ENCODE peak calls at places on chromosomes 11 and 22, in six cellular contexts. U, L, C, P, D and Z are unnamed samples.

GRCh38 chr22:47065756-47066615 is 303.5 kb downstream of the TBC1D22A start:
- DNase-seq in U (no peak), L (no peak), C (no peak), P (no peak), D (no peak), Z (no peak)

GRCh38 chr11:47348131-47348802 is 4.2 kb downstream of the MYBPC3 start:
- DNase-seq in U (no peak), L (no peak), C (no peak), P (no peak), D (no peak), Z (no peak)

GRCh38 chr11:13297308-13297916 is 19.8 kb downstream of the BMAL1 start:
- DNase-seq in U (no peak), L (no peak), C (no peak), P (no peak), D (no peak), Z (no peak)

GRCh38 chr22:38074181-38075104 is 9.5 kb downstream of the SLC16A8 start:
- DNase-seq in U (no peak), L (peak; percentile 50), C (no peak), P (no peak), D (no peak), Z (no peak)

GRCh38 chr11:43923327-43924111 is 18.9 kb upstream of the C11orf96 start:
- DNase-seq in U (no peak), L (no peak), C (peak; percentile 22), P (peak; percentile 71), D (no peak), Z (no peak)

GRCh38 chr11:72144807-72145565 is 9.5 kb downstream of the FOLR3 start:
- DNase-seq in U (peak; percentile 35), L (no peak), C (peak; percentile 48), P (no peak), D (no peak), Z (no peak)

GRCh38 chr11:111976614-111977140 is 39.5 kb downstream of the DIXDC1 start:
- DNase-seq in U (peak; percentile 47), L (no peak), C (no peak), P (peak; percentile 44), D (no peak), Z (no peak)

GRCh38 chr22:24051028-24051427 is 39.9 kb downstream of the CABIN1 start:
- DNase-seq in U (no peak), L (no peak), C (no peak), P (no peak), D (no peak), Z (no peak)

GRCh38 chr11:63769719-63770443 is 1.3 kb upstream of the ZFTA start:
- DNase-seq in U (no peak), L (no peak), C (no peak), P (peak; percentile 35), D (peak; percentile 88), Z (no peak)

GRCh38 chr11:69640995-69641581 is at the start of gene CCND1:
- DNase-seq in U (peak; percentile 54), L (peak; percentile 88), C (peak; percentile 95), P (no peak), D (no peak), Z (peak; percentile 91)

GRCh38 chr22:43826142-43827093 is 14.3 kb upstream of the EFCAB6 start:
- DNase-seq in U (no peak), L (peak; percentile 61), C (peak; percentile 46), P (peak; percentile 55), D (no peak), Z (peak; percentile 26)

GRCh38 chr22:49329636-49330035 is 498.0 kb downstream of the BRD1 start:
- DNase-seq in U (peak; percentile 8), L (no peak), C (no peak), P (no peak), D (no peak), Z (no peak)

GRCh38 chr11:11624926-11625325 is 3.1 kb upstream of the GALNT18 start:
- DNase-seq in U (no peak), L (no peak), C (no peak), P (no peak), D (no peak), Z (no peak)

GRCh38 chr11:87604350-87604749 is 566.6 kb downstream of the TMEM135 start:
- DNase-seq in U (no peak), L (no peak), C (no peak), P (no peak), D (no peak), Z (no peak)

GRCh38 chr11:62446091-62446490 is 27.3 kb downstream of the SCGB1A1 start:
- DNase-seq in U (no peak), L (no peak), C (no peak), P (peak; percentile 44), D (no peak), Z (no peak)

GRCh38 chr11:132312616-132313210 is 942.3 kb downstream of the NTM start:
- DNase-seq in U (no peak), L (no peak), C (peak; percentile 7), P (no peak), D (no peak), Z (peak; percentile 45)

GRCh38 chr22:26377170-26377825 is 51.8 kb upstream of the ASPHD2 start:
- DNase-seq in U (no peak), L (no peak), C (no peak), P (no peak), D (no peak), Z (peak; percentile 52)

GRCh38 chr22:35782504-35782903 is 64.8 kb downstream of the APOL5 start:
- DNase-seq in U (no peak), L (no peak), C (no peak), P (no peak), D (no peak), Z (no peak)

GRCh38 chr11:17439316-17439782 is 37.3 kb downstream of the ABCC8 start:
- DNase-seq in U (no peak), L (no peak), C (peak; percentile 68), P (no peak), D (no peak), Z (no peak)

GRCh38 chr22:49616356-49617231 is 211.1 kb downstream of the BRD1 start:
- DNase-seq in U (no peak), L (peak; percentile 40), C (no peak), P (no peak), D (no peak), Z (no peak)

GRCh38 chr11:16924826-16925494 is 89.3 kb downstream of the PLEKHA7 start:
- DNase-seq in U (peak; percentile 59), L (peak; percentile 73), C (peak; percentile 74), P (peak; percentile 84), D (no peak), Z (no peak)

GRCh38 chr22:24156146-24156914 is 25.0 kb upstream of the SUSD2 start:
- DNase-seq in U (no peak), L (no peak), C (no peak), P (peak; percentile 43), D (no peak), Z (peak; percentile 91)

GRCh38 chr22:36331306-36331911 is 56.4 kb downstream of the MYH9 start:
- DNase-seq in U (peak; percentile 96), L (peak; percentile 86), C (peak; percentile 88), P (peak; percentile 61), D (peak; percentile 96), Z (peak; percentile 94)

GRCh38 chr11:120524536-120525085 is 13.1 kb downstream of the GRIK4 start:
- DNase-seq in U (no peak), L (peak; percentile 23), C (no peak), P (no peak), D (no peak), Z (no peak)

GRCh38 chr11:1915795-1916131 is 3.7 kb upstream of the TNNT3 start:
- DNase-seq in U (no peak), L (no peak), C (no peak), P (no peak), D (no peak), Z (no peak)

GRCh38 chr11:8531312-8531711 is 62.7 kb downstream of the STK33 start:
- DNase-seq in U (no peak), L (no peak), C (no peak), P (no peak), D (no peak), Z (no peak)

DNA sequence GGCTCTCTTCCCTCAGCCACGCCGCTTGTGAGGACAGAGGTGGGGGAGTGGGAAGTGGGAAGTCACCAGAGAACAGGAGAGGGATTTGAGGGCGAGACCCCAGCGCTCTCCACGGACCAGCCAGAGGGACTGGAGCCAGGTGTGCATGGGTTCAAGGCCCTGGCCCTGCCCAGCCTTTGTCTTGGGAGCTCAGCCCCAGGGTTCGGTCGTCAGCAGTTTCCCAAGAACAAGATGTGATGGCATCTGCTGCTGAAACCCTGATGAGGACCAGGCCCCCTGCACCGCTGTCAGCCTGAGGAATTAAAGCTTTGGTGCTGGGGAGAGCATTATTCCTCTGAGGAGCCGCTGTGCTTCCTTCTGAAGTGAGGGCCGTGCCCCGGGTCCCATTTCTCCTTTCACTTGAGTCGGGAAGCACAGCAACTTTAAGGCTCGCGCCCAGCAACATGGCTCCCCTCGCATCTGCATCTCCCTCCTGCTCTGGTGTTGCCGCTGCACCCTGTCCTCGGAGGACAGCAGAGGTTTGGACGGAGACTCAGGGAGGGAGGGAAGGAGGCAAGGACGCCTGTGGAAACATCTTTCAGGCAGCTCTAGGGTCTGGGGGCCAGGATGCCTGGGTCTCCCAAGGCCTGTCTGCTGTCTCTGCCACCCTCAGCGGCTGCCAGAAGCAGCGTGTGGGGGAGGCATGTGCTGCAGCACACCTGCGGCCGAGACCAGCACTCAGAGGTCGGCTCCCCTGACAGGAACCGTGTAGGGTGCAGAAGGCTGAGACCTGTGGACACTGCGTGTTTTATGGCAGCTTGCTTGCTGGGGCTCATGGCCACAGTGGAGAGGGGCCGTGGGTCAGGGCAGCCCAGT is 3.7 kb downstream of the IFITM5 start:
- DNase-seq in U (no peak), L (peak; percentile 52), C (no peak), P (peak; percentile 19), D (no peak), Z (no peak)
- TF ChIP-seq POLR2A in U (no peak), L (no peak), C (no peak), P (no peak), D (no peak), Z (no peak)

GRCh38 chr11:22193348-22194051 is 615 bp downstream of the ANO5 start:
- DNase-seq in U (no peak), L (peak; percentile 65), C (peak; percentile 45), P (no peak), D (no peak), Z (no peak)
- H3K4me3 ChIP-seq in U (peak overlapping the region; percentile 62), L (peak overlapping the region; percentile 67), C (peak overlapping the region; percentile 68), P (peak overlapping the region; percentile 57), D (peak overlapping the region; percentile 39), Z (no peak overlapping the region)

GRCh38 chr11:64861227-64861970 is 16.9 kb upstream of the CDC42BPG start:
- DNase-seq in U (no peak), L (no peak), C (no peak), P (no peak), D (no peak), Z (peak; percentile 90)
- TF ChIP-seq POLR2A in U (no peak), L (no peak), C (no peak), P (no peak), D (no peak), Z (no peak)

DNA sequence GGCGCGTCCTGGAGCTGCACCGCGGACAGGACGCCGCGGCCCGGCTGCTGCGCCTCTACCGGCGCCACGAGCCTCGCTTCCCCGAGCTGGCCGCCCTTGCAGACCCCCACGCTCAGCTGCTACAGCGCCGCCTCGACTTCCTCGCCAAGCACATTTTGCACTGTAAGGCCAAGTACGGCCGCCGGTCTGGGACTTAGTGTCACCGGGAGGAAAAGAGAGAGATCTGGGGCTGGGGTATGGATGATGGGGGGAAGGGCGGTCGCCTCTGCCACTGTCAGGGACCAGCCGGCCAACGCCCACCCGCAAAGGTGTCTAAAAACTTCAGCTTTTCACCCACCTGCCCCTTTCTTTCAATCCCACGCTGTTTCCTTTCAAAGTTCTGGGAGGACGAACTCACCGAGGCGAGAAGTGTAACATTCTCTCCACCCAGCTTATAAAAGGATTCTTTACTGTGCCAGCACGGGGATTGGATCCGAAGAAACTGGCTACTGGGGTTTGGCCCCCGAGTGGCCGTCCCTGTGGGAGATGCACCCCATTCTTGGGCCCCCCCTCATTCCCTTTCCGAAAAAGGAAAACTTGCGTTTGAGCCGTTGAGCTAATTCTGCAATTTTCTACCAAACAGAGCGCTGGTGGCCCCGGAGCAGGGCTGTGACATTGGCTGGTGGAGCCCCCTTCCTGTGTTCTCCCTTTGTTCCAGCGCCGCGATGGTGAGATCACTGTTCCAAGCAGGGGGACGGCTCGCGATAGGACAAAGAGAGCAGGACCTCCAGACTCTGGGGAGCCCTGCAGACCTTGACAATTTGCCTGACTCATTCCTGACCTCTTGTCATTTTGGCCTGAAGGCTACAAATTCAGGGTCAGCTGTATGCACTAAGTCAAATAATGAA is 1.7 kb downstream of the FJX1 start:
- DNase-seq in U (no peak), L (no peak), C (peak; percentile 18), P (peak; percentile 35), D (no peak), Z (no peak)
- H3K4me3 ChIP-seq in U (peak overlapping the region; percentile 73), L (peak overlapping the region; percentile 39), C (peak overlapping the region; percentile 90), P (peak overlapping the region; percentile 39), D (peak overlapping the region; percentile 56), Z (no peak overlapping the region)